ENCODE peak calls at places on chromosomes 13 and 19, in seven cellular contexts. P is H9, Z is HCT116, O is IMR-90, D is colonic mucosa, Y is GM12878, H is astrocyte. R is an unnamed sample.

GRCh38 chr19:46618670-46619231 is 6.1 kb downstream of the PTGIR start:
- DNase-seq in P (no peak), Z (no peak), O (peak), D (no peak), Y (peak), H (peak), R (no peak)

GRCh38 chr13:52879950-52880650 is 31.7 kb upstream of the PCDH8 start:
- DNase-seq in P (peak), Z (no peak), O (no peak), D (no peak), Y (no peak), H (no peak), R (no peak)

GRCh38 chr13:41934994-41935393 is 25.9 kb downstream of the VWA8 start:
- DNase-seq in P (no peak), Z (no peak), O (no peak), D (no peak), Y (no peak), H (no peak), R (no peak)

GRCh38 chr19:38838208-38838985 is 6.8 kb upstream of the ECH1 start:
- DNase-seq in P (no peak), Z (peak), O (no peak), D (no peak), Y (no peak), H (no peak), R (no peak)

GRCh38 chr13:33763021-33763420 is 54.9 kb upstream of the RFC3 start:
- DNase-seq in P (no peak), Z (no peak), O (no peak), D (no peak), Y (no peak), H (peak), R (no peak)

GRCh38 chr13:61247149-61247936 is 168.3 kb downstream of the PCDH20 start:
- DNase-seq in P (no peak), Z (no peak), O (no peak), D (no peak), Y (peak), H (no peak), R (no peak)

GRCh38 chr13:98810746-98811145 is 58.3 kb upstream of the SLC15A1 start:
- DNase-seq in P (no peak), Z (no peak), O (no peak), D (no peak), Y (no peak), H (no peak), R (no peak)

GRCh38 chr13:29379281-29379680 is 216.2 kb downstream of the SLC7A1 start:
- DNase-seq in P (no peak), Z (no peak), O (no peak), D (no peak), Y (no peak), H (no peak), R (no peak)

GRCh38 chr13:97935071-97935470 is 18.4 kb upstream of the IPO5 start:
- DNase-seq in P (no peak), Z (no peak), O (no peak), D (no peak), Y (no peak), H (no peak), R (no peak)

GRCh38 chr19:53394974-53395839 is at the start of gene ZNF765:
- DNase-seq in P (peak), Z (peak), O (peak), D (peak), Y (peak), H (peak), R (peak)

GRCh38 chr13:114234266-114234644 is 442 bp upstream of the CDC16 start:
- DNase-seq in P (no peak), Z (no peak), O (no peak), D (no peak), Y (no peak), H (no peak), R (no peak)

GRCh38 chr13:38684714-38685113 is 2.2 kb upstream of the FREM2 start:
- DNase-seq in P (no peak), Z (no peak), O (no peak), D (no peak), Y (no peak), H (no peak), R (no peak)

GRCh38 chr19:49520705-49521319 is 7.0 kb upstream of the RCN3 start:
- DNase-seq in P (no peak), Z (no peak), O (no peak), D (no peak), Y (no peak), H (no peak), R (no peak)

GRCh38 chr19:29384676-29385075 is 141.1 kb upstream of the VSTM2B start:
- DNase-seq in P (no peak), Z (no peak), O (no peak), D (no peak), Y (no peak), H (no peak), R (no peak)

GRCh38 chr13:47433461-47434005 is 536.7 kb upstream of the HTR2A start:
- DNase-seq in P (no peak), Z (no peak), O (peak), D (no peak), Y (no peak), H (peak), R (no peak)

GRCh38 chr13:52345631-52346251 is 60.2 kb downstream of the THSD1 start:
- DNase-seq in P (no peak), Z (no peak), O (peak), D (no peak), Y (no peak), H (no peak), R (no peak)

GRCh38 chr13:112071011-112071901 is 4.3 kb downstream of the SOX1 start:
- DNase-seq in P (no peak), Z (no peak), O (no peak), D (no peak), Y (no peak), H (no peak), R (no peak)

GRCh38 chr19:18478545-18479311 is 40.8 kb upstream of the ISYNA1 start:
- DNase-seq in P (no peak), Z (no peak), O (peak), D (peak), Y (peak), H (peak), R (peak)

GRCh38 chr13:83691966-83692365 is 190.3 kb downstream of the SLITRK1 start:
- DNase-seq in P (no peak), Z (no peak), O (no peak), D (no peak), Y (no peak), H (peak), R (no peak)

GRCh38 chr13:44337581-44337980 is 36.0 kb upstream of the SERP2 start:
- DNase-seq in P (no peak), Z (no peak), O (no peak), D (no peak), Y (no peak), H (no peak), R (no peak)

GRCh38 chr19:32676186-32676894 is 692 bp downstream of the RGS9BP start:
- DNase-seq in P (peak), Z (no peak), O (no peak), D (no peak), Y (no peak), H (no peak), R (no peak)

GRCh38 chr13:24172071-24172470 is 11.6 kb downstream of the SPATA13 start:
- DNase-seq in P (no peak), Z (no peak), O (no peak), D (no peak), Y (no peak), H (no peak), R (no peak)

GRCh38 chr13:24168980-24169379 is 8.5 kb downstream of the SPATA13 start:
- DNase-seq in P (no peak), Z (no peak), O (no peak), D (no peak), Y (no peak), H (peak), R (no peak)

GRCh38 chr13:24165746-24166145 is 5.2 kb downstream of the SPATA13 start:
- DNase-seq in P (no peak), Z (no peak), O (peak), D (no peak), Y (no peak), H (peak), R (no peak)

GRCh38 chr13:24167666-24168391 is 7.3 kb downstream of the SPATA13 start:
- DNase-seq in P (no peak), Z (no peak), O (no peak), D (no peak), Y (no peak), H (no peak), R (no peak)

DNA sequence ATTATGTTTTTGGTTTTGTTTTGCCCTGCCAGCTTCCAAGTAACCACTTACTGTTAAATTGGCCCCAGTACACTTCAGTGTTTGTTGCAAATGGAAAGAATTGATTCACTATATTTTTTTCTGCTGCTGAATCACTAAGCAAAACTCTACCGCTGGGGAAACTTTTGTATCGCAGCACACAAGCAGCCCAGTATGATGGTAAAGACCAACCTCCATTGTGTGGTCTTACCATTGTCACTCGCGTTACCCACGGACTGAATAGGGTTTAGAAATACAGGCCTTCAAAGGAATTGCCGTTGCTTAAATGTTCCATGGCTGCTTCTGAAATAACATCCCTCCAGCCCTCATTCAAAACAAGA is 7.9 kb downstream of the SPATA13 start:
- DNase-seq in P (no peak), Z (no peak), O (no peak), D (no peak), Y (no peak), H (peak), R (no peak)
- H3K9ac ChIP-seq in P (no peak), Z (no peak), O (no peak), D (no peak), Y (no peak), H (peak), R (no peak)

GRCh38 chr19:51372021-51372648 is 319 bp downstream of the NKG7 start:
- DNase-seq in P (no peak), Z (no peak), O (no peak), D (no peak), Y (no peak), H (no peak), R (no peak)

GRCh38 chr19:51372649-51373504 is at the start of gene NKG7:
- DNase-seq in P (no peak), Z (no peak), O (no peak), D (no peak), Y (peak), H (no peak), R (no peak)

GRCh38 chr19:51371186-51371690 is 1.2 kb downstream of the NKG7 start:
- DNase-seq in P (no peak), Z (no peak), O (no peak), D (no peak), Y (no peak), H (no peak), R (no peak)

GRCh38 chr19:51377422-51377821 is 5.0 kb upstream of the NKG7 start:
- DNase-seq in P (no peak), Z (no peak), O (no peak), D (no peak), Y (no peak), H (no peak), R (no peak)

GRCh38 chr19:51375504-51376221 is 3.2 kb upstream of the NKG7 start:
- DNase-seq in P (no peak), Z (no peak), O (no peak), D (no peak), Y (peak), H (no peak), R (no peak)
- H3K9ac ChIP-seq in P (no peak), Z (no peak), O (no peak), D (no peak), Y (peak), H (no peak), R (no peak)

DNA sequence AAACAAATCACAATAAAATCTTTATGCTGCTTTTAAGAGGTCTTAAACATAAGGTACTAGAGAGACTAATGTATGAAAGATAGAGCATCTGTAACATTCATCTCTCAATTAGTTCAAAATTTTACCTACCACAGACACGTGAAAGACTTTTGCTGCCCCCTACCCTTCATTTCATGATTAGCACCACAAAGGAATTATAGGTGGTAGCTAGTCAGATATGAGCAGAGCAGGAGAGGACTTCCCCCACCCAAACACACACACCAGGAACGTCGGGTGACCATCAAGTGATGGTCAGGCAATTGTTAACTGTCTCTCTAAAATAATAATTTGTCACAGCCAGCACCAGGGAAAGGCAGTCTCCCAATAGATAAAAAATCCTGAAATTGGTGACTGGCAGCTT is 1531.7 kb upstream of the SPRY2 start:
- DNase-seq in P (peak), Z (peak), O (no peak), D (no peak), Y (no peak), H (no peak), R (peak)
- H3K9ac ChIP-seq in P (no peak), Z (no peak), O (no peak), D (no peak), Y (no peak), H (no peak), R (no peak)

GRCh38 chr19:2273356-2274184 is 8.4 kb downstream of the PEAK3 start:
- DNase-seq in P (peak), Z (peak), O (peak), D (peak), Y (peak), H (peak), R (no peak)
- H3K9ac ChIP-seq in P (no peak), Z (peak), O (peak), D (peak), Y (peak), H (peak), R (no peak)

GRCh38 chr19:35702223-35703012 is 1.9 kb upstream of the ZBTB32 start:
- DNase-seq in P (peak), Z (peak), O (peak), D (peak), Y (peak), H (peak), R (peak)
- H3K9ac ChIP-seq in P (peak), Z (peak), O (peak), D (peak), Y (peak), H (peak), R (no peak)

R was measured in SK-N-MC.